ENCODE peak calls at places on chromosomes 16 and 17, in nine cellular contexts. One of them, this sample, is unnamed.

GRCh38 chr17:62780273-62780672 is 27.8 kb downstream of the MARCHF10 start:
- DNase-seq in CD8-positive, alpha-beta T cell: no peak
- DNase-seq in tibial artery: no peak
- DNase-seq in pancreas: peak; percentile 77
- DNase-seq in ovary: no peak
- DNase-seq in left ventricle myocardium inferior: peak; percentile 23
- DNase-seq in A549: no peak
- DNase-seq in HCT116: no peak
- DNase-seq in mucosa of descending colon: no peak
- DNase-seq in this sample: no peak

GRCh38 chr16:89498839-89499238 is 8.5 kb upstream of the ANKRD11 start:
- DNase-seq in CD8-positive, alpha-beta T cell: no peak
- DNase-seq in tibial artery: no peak
- DNase-seq in pancreas: no peak
- DNase-seq in ovary: no peak
- DNase-seq in left ventricle myocardium inferior: no peak
- DNase-seq in A549: no peak
- DNase-seq in HCT116: no peak
- DNase-seq in mucosa of descending colon: no peak
- DNase-seq in this sample: no peak

GRCh38 chr17:4086041-4086483 is 56.8 kb downstream of the ZZEF1 start:
- DNase-seq in CD8-positive, alpha-beta T cell: no peak
- DNase-seq in tibial artery: no peak
- DNase-seq in pancreas: no peak
- DNase-seq in ovary: no peak
- DNase-seq in left ventricle myocardium inferior: no peak
- DNase-seq in A549: no peak
- DNase-seq in HCT116: no peak
- DNase-seq in mucosa of descending colon: no peak
- DNase-seq in this sample: no peak

GRCh38 chr17:80847506-80848230 is 144.0 kb upstream of the CHMP6 start:
- DNase-seq in CD8-positive, alpha-beta T cell: no peak
- DNase-seq in tibial artery: peak; percentile 46
- DNase-seq in pancreas: no peak
- DNase-seq in ovary: no peak
- DNase-seq in left ventricle myocardium inferior: no peak
- DNase-seq in A549: no peak
- DNase-seq in HCT116: no peak
- DNase-seq in mucosa of descending colon: peak; percentile 84
- DNase-seq in this sample: no peak

GRCh38 chr17:47693667-47694017 is 319 bp upstream of the TBKBP1 start:
- DNase-seq in CD8-positive, alpha-beta T cell: no peak
- DNase-seq in tibial artery: no peak
- DNase-seq in pancreas: no peak
- DNase-seq in ovary: peak; percentile 72
- DNase-seq in left ventricle myocardium inferior: no peak
- DNase-seq in A549: no peak
- DNase-seq in HCT116: no peak
- DNase-seq in mucosa of descending colon: no peak
- DNase-seq in this sample: no peak

GRCh38 chr16:53910990-53911389 is 207.0 kb downstream of the FTO start:
- DNase-seq in CD8-positive, alpha-beta T cell: no peak
- DNase-seq in tibial artery: no peak
- DNase-seq in pancreas: no peak
- DNase-seq in ovary: no peak
- DNase-seq in left ventricle myocardium inferior: no peak
- DNase-seq in A549: no peak
- DNase-seq in HCT116: no peak
- DNase-seq in mucosa of descending colon: no peak
- DNase-seq in this sample: no peak

GRCh38 chr17:81470944-81471803 is 41.4 kb downstream of the ACTG1 start:
- DNase-seq in CD8-positive, alpha-beta T cell: no peak
- DNase-seq in tibial artery: no peak
- DNase-seq in pancreas: no peak
- DNase-seq in ovary: no peak
- DNase-seq in left ventricle myocardium inferior: no peak
- DNase-seq in A549: no peak
- DNase-seq in HCT116: no peak
- DNase-seq in mucosa of descending colon: no peak
- DNase-seq in this sample: no peak

GRCh38 chr16:83365166-83365565 is 442.6 kb upstream of the HSBP1 start:
- DNase-seq in CD8-positive, alpha-beta T cell: no peak
- DNase-seq in tibial artery: no peak
- DNase-seq in pancreas: no peak
- DNase-seq in ovary: no peak
- DNase-seq in left ventricle myocardium inferior: no peak
- DNase-seq in A549: no peak
- DNase-seq in HCT116: no peak
- DNase-seq in mucosa of descending colon: no peak
- DNase-seq in this sample: no peak

GRCh38 chr17:3852561-3852960 is 6.5 kb upstream of the NCBP3 start:
- DNase-seq in CD8-positive, alpha-beta T cell: no peak
- DNase-seq in tibial artery: peak; percentile 37
- DNase-seq in pancreas: no peak
- DNase-seq in ovary: no peak
- DNase-seq in left ventricle myocardium inferior: no peak
- DNase-seq in A549: no peak
- DNase-seq in HCT116: no peak
- DNase-seq in mucosa of descending colon: peak; percentile 7
- DNase-seq in this sample: no peak

GRCh38 chr17:47948706-47949196 is 7.4 kb downstream of the PNPO start:
- DNase-seq in CD8-positive, alpha-beta T cell: no peak
- DNase-seq in tibial artery: no peak
- DNase-seq in pancreas: peak; percentile 85
- DNase-seq in ovary: no peak
- DNase-seq in left ventricle myocardium inferior: no peak
- DNase-seq in A549: peak; percentile 85
- DNase-seq in HCT116: no peak
- DNase-seq in mucosa of descending colon: peak; percentile 56
- DNase-seq in this sample: no peak

GRCh38 chr17:78101112-78101511 is 27.4 kb downstream of the TMC6 start:
- DNase-seq in CD8-positive, alpha-beta T cell: no peak
- DNase-seq in tibial artery: no peak
- DNase-seq in pancreas: no peak
- DNase-seq in ovary: no peak
- DNase-seq in left ventricle myocardium inferior: no peak
- DNase-seq in A549: no peak
- DNase-seq in HCT116: no peak
- DNase-seq in mucosa of descending colon: no peak
- DNase-seq in this sample: no peak

GRCh38 chr17:31820691-31821435 is 38.2 kb downstream of the COPRS start:
- DNase-seq in CD8-positive, alpha-beta T cell: no peak
- DNase-seq in tibial artery: no peak
- DNase-seq in pancreas: no peak
- DNase-seq in ovary: no peak
- DNase-seq in left ventricle myocardium inferior: no peak
- DNase-seq in A549: no peak
- DNase-seq in HCT116: no peak
- DNase-seq in mucosa of descending colon: no peak
- DNase-seq in this sample: no peak

GRCh38 chr17:82910041-82910481 is 70.2 kb upstream of the ZNF750 start:
- DNase-seq in CD8-positive, alpha-beta T cell: no peak
- DNase-seq in tibial artery: no peak
- DNase-seq in pancreas: peak; percentile 63
- DNase-seq in ovary: no peak
- DNase-seq in left ventricle myocardium inferior: no peak
- DNase-seq in A549: no peak
- DNase-seq in HCT116: no peak
- DNase-seq in mucosa of descending colon: no peak
- DNase-seq in this sample: no peak

GRCh38 chr17:67194134-67194533 is 50.9 kb downstream of the HELZ start:
- DNase-seq in CD8-positive, alpha-beta T cell: no peak
- DNase-seq in tibial artery: no peak
- DNase-seq in pancreas: no peak
- DNase-seq in ovary: no peak
- DNase-seq in left ventricle myocardium inferior: no peak
- DNase-seq in A549: peak; percentile 70
- DNase-seq in HCT116: no peak
- DNase-seq in mucosa of descending colon: no peak
- DNase-seq in this sample: no peak

GRCh38 chr16:28585674-28586073 is 11.2 kb downstream of the SULT1A2 start:
- DNase-seq in CD8-positive, alpha-beta T cell: no peak
- DNase-seq in tibial artery: no peak
- DNase-seq in pancreas: peak; percentile 38
- DNase-seq in ovary: no peak
- DNase-seq in left ventricle myocardium inferior: no peak
- DNase-seq in A549: no peak
- DNase-seq in HCT116: no peak
- DNase-seq in mucosa of descending colon: peak; percentile 76
- DNase-seq in this sample: no peak

GRCh38 chr17:69577098-69577497 is 162.6 kb downstream of the MAP2K6 start:
- DNase-seq in CD8-positive, alpha-beta T cell: no peak
- DNase-seq in tibial artery: no peak
- DNase-seq in pancreas: no peak
- DNase-seq in ovary: no peak
- DNase-seq in left ventricle myocardium inferior: no peak
- DNase-seq in A549: no peak
- DNase-seq in HCT116: no peak
- DNase-seq in mucosa of descending colon: no peak
- DNase-seq in this sample: no peak

DNA sequence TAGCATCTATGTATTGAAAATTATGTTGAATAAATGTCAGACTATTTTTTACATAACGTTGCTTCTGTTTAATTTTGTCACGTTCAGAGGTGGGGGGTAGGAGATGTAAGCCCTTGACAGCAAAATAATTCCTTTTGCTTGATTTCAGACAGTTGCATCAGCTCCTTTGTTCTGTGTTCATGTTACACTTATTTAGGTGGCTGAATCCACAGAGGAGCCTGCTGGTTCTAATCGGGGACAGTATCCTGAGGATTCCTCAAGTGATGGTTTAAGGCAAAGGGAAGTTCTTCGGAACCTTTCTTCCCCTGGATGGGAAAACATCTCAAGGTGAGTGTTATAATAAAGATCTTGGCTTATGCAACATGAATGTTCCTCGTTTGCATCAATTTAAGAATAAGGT is 4.5 kb downstream of the HERPUD1 start:
- DNase-seq in CD8-positive, alpha-beta T cell: no peak
- DNase-seq in tibial artery: no peak
- DNase-seq in pancreas: no peak
- DNase-seq in ovary: no peak
- DNase-seq in left ventricle myocardium inferior: no peak
- DNase-seq in A549: no peak
- DNase-seq in HCT116: no peak
- DNase-seq in mucosa of descending colon: no peak
- DNase-seq in this sample: no peak
- H3K4me3 ChIP-seq in CD8-positive, alpha-beta T cell: no peak overlapping the region
- H3K4me3 ChIP-seq in tibial artery: no peak overlapping the region
- H3K4me3 ChIP-seq in pancreas: peak overlapping the region; percentile 99
- H3K4me3 ChIP-seq in ovary: no peak overlapping the region
- H3K4me3 ChIP-seq in left ventricle myocardium inferior: peak overlapping the region; percentile 99
- H3K4me3 ChIP-seq in A549: no peak overlapping the region
- H3K4me3 ChIP-seq in HCT116: no peak overlapping the region
- H3K4me3 ChIP-seq in mucosa of descending colon: no peak overlapping the region
- H3K4me3 ChIP-seq in this sample: no peak overlapping the region

GRCh38 chr16:85998868-85999729 is 100.1 kb downstream of the IRF8 start:
- DNase-seq in CD8-positive, alpha-beta T cell: no peak
- DNase-seq in tibial artery: no peak
- DNase-seq in pancreas: no peak
- DNase-seq in ovary: no peak
- DNase-seq in left ventricle myocardium inferior: no peak
- DNase-seq in A549: no peak
- DNase-seq in HCT116: no peak
- DNase-seq in mucosa of descending colon: no peak
- DNase-seq in this sample: peak; percentile 14

GRCh38 chr16:85998178-85998867 is 99.4 kb downstream of the IRF8 start:
- DNase-seq in CD8-positive, alpha-beta T cell: no peak
- DNase-seq in tibial artery: no peak
- DNase-seq in pancreas: no peak
- DNase-seq in ovary: no peak
- DNase-seq in left ventricle myocardium inferior: no peak
- DNase-seq in A549: no peak
- DNase-seq in HCT116: no peak
- DNase-seq in mucosa of descending colon: no peak
- DNase-seq in this sample: no peak

GRCh38 chr16:85996843-85997242 is 97.9 kb downstream of the IRF8 start:
- DNase-seq in CD8-positive, alpha-beta T cell: no peak
- DNase-seq in tibial artery: no peak
- DNase-seq in pancreas: no peak
- DNase-seq in ovary: no peak
- DNase-seq in left ventricle myocardium inferior: no peak
- DNase-seq in A549: no peak
- DNase-seq in HCT116: no peak
- DNase-seq in mucosa of descending colon: no peak
- DNase-seq in this sample: no peak

GRCh38 chr16:85999778-86000177 is 100.8 kb downstream of the IRF8 start:
- DNase-seq in CD8-positive, alpha-beta T cell: no peak
- DNase-seq in tibial artery: no peak
- DNase-seq in pancreas: no peak
- DNase-seq in ovary: no peak
- DNase-seq in left ventricle myocardium inferior: no peak
- DNase-seq in A549: no peak
- DNase-seq in HCT116: no peak
- DNase-seq in mucosa of descending colon: no peak
- DNase-seq in this sample: no peak

DNA sequence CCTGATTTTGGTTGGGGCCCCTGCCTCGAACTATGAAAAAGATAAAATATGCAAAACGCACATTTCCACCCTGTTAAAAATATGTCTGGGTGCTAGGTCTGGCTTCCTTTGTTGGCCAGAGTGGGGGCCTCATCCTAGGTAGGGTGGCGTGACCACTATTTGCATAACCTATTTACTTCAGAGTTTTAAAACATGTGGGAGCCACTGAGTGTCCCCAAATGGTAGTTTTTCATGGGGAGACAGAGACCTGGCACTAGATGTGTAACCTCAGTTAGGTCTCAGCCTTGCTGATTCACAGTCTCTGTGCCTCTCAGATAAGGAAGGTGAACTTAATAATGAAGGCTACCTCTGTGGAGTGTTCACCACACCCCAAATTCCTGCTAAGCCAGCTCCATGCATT is 103.2 kb downstream of the IRF8 start:
- DNase-seq in CD8-positive, alpha-beta T cell: no peak
- DNase-seq in tibial artery: no peak
- DNase-seq in pancreas: no peak
- DNase-seq in ovary: no peak
- DNase-seq in left ventricle myocardium inferior: no peak
- DNase-seq in A549: no peak
- DNase-seq in HCT116: no peak
- DNase-seq in mucosa of descending colon: no peak
- DNase-seq in this sample: no peak
- H3K4me3 ChIP-seq in CD8-positive, alpha-beta T cell: no peak overlapping the region
- H3K4me3 ChIP-seq in tibial artery: no peak overlapping the region
- H3K4me3 ChIP-seq in pancreas: no peak overlapping the region
- H3K4me3 ChIP-seq in ovary: no peak overlapping the region
- H3K4me3 ChIP-seq in left ventricle myocardium inferior: no peak overlapping the region
- H3K4me3 ChIP-seq in A549: no peak overlapping the region
- H3K4me3 ChIP-seq in HCT116: no peak overlapping the region
- H3K4me3 ChIP-seq in mucosa of descending colon: no peak overlapping the region
- H3K4me3 ChIP-seq in this sample: no peak overlapping the region

GRCh38 chr16:27402964-27403600 is 1.1 kb downstream of the IL21R start:
- DNase-seq in CD8-positive, alpha-beta T cell: no peak
- DNase-seq in tibial artery: no peak
- DNase-seq in pancreas: no peak
- DNase-seq in ovary: no peak
- DNase-seq in left ventricle myocardium inferior: no peak
- DNase-seq in A549: no peak
- DNase-seq in HCT116: no peak
- DNase-seq in mucosa of descending colon: no peak
- DNase-seq in this sample: no peak
- H3K4me3 ChIP-seq in CD8-positive, alpha-beta T cell: peak overlapping the region; percentile 78
- H3K4me3 ChIP-seq in tibial artery: no peak overlapping the region
- H3K4me3 ChIP-seq in pancreas: no peak overlapping the region
- H3K4me3 ChIP-seq in ovary: no peak overlapping the region
- H3K4me3 ChIP-seq in left ventricle myocardium inferior: peak overlapping the region; percentile 31
- H3K4me3 ChIP-seq in A549: no peak overlapping the region
- H3K4me3 ChIP-seq in HCT116: no peak overlapping the region
- H3K4me3 ChIP-seq in mucosa of descending colon: no peak overlapping the region
- H3K4me3 ChIP-seq in this sample: no peak overlapping the region

GRCh38 chr17:50546701-50547034 is 306 bp upstream of the SPATA20 start:
- DNase-seq in CD8-positive, alpha-beta T cell: no peak
- DNase-seq in tibial artery: no peak
- DNase-seq in pancreas: no peak
- DNase-seq in ovary: no peak
- DNase-seq in left ventricle myocardium inferior: no peak
- DNase-seq in A549: no peak
- DNase-seq in HCT116: no peak
- DNase-seq in mucosa of descending colon: no peak
- DNase-seq in this sample: no peak
- H3K4me3 ChIP-seq in CD8-positive, alpha-beta T cell: peak overlapping the region; percentile 65
- H3K4me3 ChIP-seq in tibial artery: peak overlapping the region; percentile 55
- H3K4me3 ChIP-seq in pancreas: no peak overlapping the region
- H3K4me3 ChIP-seq in ovary: no peak overlapping the region
- H3K4me3 ChIP-seq in left ventricle myocardium inferior: peak overlapping the region; percentile 74
- H3K4me3 ChIP-seq in A549: no peak overlapping the region
- H3K4me3 ChIP-seq in HCT116: peak overlapping the region; percentile 65
- H3K4me3 ChIP-seq in mucosa of descending colon: peak overlapping the region; percentile 26
- H3K4me3 ChIP-seq in this sample: peak overlapping the region; percentile 10

This sample was measured in Jurkat, Clone E6-1.